ENCODE peak calls at places on chromosomes 1 and 21, in five cellular contexts. D is fibroblast of the aortic adventitia, P is breast epithelium, I is GM23338, K is BJ. U is an unnamed sample.

GRCh38 chr1:41806472-41807155 is 112.1 kb downstream of the HIVEP3 start:
- DNase-seq in D (no peak), P (no peak), I (no peak), K (no peak), U (no peak)

GRCh38 chr1:160083968-160084770 is 2.8 kb downstream of the KCNJ9 start:
- DNase-seq in D (peak; percentile 16), P (no peak), I (peak; percentile 95), K (no peak), U (peak; percentile 80)

GRCh38 chr1:119878171-119878570 is 18.1 kb downstream of the ADAM30 start:
- DNase-seq in D (no peak), P (no peak), I (no peak), K (no peak), U (no peak)

GRCh38 chr1:206792939-206793607 is 20.8 kb upstream of the IL10 start:
- DNase-seq in D (no peak), P (no peak), I (no peak), K (no peak), U (no peak)

GRCh38 chr21:41678016-41678935 is 88.6 kb downstream of the RIPK4 start:
- DNase-seq in D (no peak), P (peak; percentile 94), I (peak; percentile 44), K (no peak), U (peak; percentile 88)

GRCh38 chr1:151372411-151372934 is at the start of gene SELENBP1:
- DNase-seq in D (peak; percentile 84), P (peak; percentile 68), I (peak; percentile 89), K (no peak), U (peak; percentile 92)

GRCh38 chr1:94614980-94615379 is 73.4 kb upstream of the F3 start:
- DNase-seq in D (no peak), P (no peak), I (no peak), K (no peak), U (no peak)

GRCh38 chr1:54798769-54799641 is 2.1 kb downstream of the TTC22 start:
- DNase-seq in D (peak; percentile 43), P (no peak), I (no peak), K (no peak), U (no peak)

GRCh38 chr1:224211262-224211962 is 28.4 kb downstream of the DEGS1 start:
- DNase-seq in D (peak; percentile 86), P (no peak), I (no peak), K (no peak), U (peak; percentile 50)

GRCh38 chr1:8053878-8054567 is 27.9 kb upstream of the ERRFI1 start:
- DNase-seq in D (peak; percentile 11), P (no peak), I (no peak), K (no peak), U (no peak)

GRCh38 chr1:61056674-61057439 is 25.5 kb upstream of the NFIA start:
- DNase-seq in D (peak; percentile 67), P (no peak), I (peak; percentile 8), K (no peak), U (peak; percentile 74)

GRCh38 chr1:18542351-18542750 is 61.6 kb downstream of the KLHDC7A start:
- DNase-seq in D (no peak), P (no peak), I (peak; percentile 33), K (no peak), U (no peak)

GRCh38 chr1:52098139-52098871 is 42.2 kb downstream of the BTF3L4 start:
- DNase-seq in D (no peak), P (no peak), I (peak; percentile 18), K (no peak), U (no peak)

GRCh38 chr1:190373705-190374336 is 103.8 kb downstream of the BRINP3 start:
- DNase-seq in D (peak; percentile 40), P (no peak), I (peak; percentile 65), K (no peak), U (no peak)

GRCh38 chr1:184387069-184387870 is 441 bp downstream of the C1orf21 start:
- DNase-seq in D (no peak), P (peak; percentile 28), I (peak; percentile 47), K (no peak), U (peak; percentile 52)

GRCh38 chr1:36366091-36366661 is 19.5 kb downstream of the STK40 start:
- DNase-seq in D (no peak), P (no peak), I (peak; percentile 76), K (no peak), U (no peak)

GRCh38 chr1:75053207-75053606 is 81.0 kb upstream of the LHX8 start:
- DNase-seq in D (no peak), P (no peak), I (peak; percentile 75), K (no peak), U (no peak)

GRCh38 chr1:205048382-205048781 is 5.4 kb downstream of the CNTN2 start:
- DNase-seq in D (no peak), P (no peak), I (no peak), K (no peak), U (no peak)

GRCh38 chr1:100928128-100928527 is 32.2 kb downstream of the SLC30A7 start:
- DNase-seq in D (no peak), P (no peak), I (peak; percentile 64), K (no peak), U (no peak)

GRCh38 chr1:221712198-221712684 is 29.6 kb downstream of the DUSP10 start:
- DNase-seq in D (peak; percentile 83), P (no peak), I (no peak), K (peak; percentile 50), U (no peak)

GRCh38 chr1:229296541-229296941 is 25.6 kb downstream of the RAB4A start:
- DNase-seq in D (peak; percentile 33), P (no peak), I (no peak), K (peak; percentile 43), U (no peak)

GRCh38 chr1:112849967-112850641 is 105.9 kb downstream of the SLC16A1 start:
- DNase-seq in D (no peak), P (no peak), I (peak; percentile 65), K (no peak), U (no peak)

GRCh38 chr1:115364776-115365155 is 26.7 kb upstream of the NGF start:
- DNase-seq in D (no peak), P (no peak), I (no peak), K (no peak), U (no peak)

GRCh38 chr1:115363171-115363570 is 25.1 kb upstream of the NGF start:
- DNase-seq in D (no peak), P (no peak), I (no peak), K (no peak), U (no peak)

GRCh38 chr1:115364044-115364775 is 26.2 kb upstream of the NGF start:
- DNase-seq in D (peak; percentile 72), P (no peak), I (no peak), K (peak; percentile 84), U (no peak)

DNA sequence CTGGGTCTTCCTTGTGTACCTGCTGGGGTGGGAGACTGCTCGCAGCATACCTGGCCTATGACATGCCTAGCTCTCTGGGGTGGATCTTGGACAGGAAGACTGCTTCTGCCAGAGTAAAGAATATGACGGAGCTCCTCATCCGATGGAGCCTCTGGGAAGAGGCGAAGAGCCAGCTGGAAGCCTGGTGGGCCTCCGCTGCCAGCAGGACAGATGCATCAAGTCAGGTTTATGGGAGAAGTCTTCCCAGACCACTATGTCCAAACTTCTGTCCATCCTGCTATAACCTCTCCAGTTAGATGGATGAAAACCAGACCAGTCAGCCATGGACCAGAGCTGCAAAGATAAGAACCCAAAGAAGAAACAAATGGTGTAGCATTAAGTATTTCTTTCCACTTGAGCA is 27.7 kb upstream of the NGF start:
- DNase-seq in D (peak; percentile 67), P (no peak), I (no peak), K (no peak), U (no peak)
- TF ChIP-seq CTCF in D (no peak), P (no peak), I (no peak), K (no peak), U (no peak)

GRCh38 chr1:228231192-228231591 is 23.3 kb downstream of the OBSCN start:
- DNase-seq in D (no peak), P (no peak), I (no peak), K (no peak), U (no peak)
- TF ChIP-seq CTCF in D (no peak), P (no peak), I (no peak), K (no peak), U (no peak)

DNA sequence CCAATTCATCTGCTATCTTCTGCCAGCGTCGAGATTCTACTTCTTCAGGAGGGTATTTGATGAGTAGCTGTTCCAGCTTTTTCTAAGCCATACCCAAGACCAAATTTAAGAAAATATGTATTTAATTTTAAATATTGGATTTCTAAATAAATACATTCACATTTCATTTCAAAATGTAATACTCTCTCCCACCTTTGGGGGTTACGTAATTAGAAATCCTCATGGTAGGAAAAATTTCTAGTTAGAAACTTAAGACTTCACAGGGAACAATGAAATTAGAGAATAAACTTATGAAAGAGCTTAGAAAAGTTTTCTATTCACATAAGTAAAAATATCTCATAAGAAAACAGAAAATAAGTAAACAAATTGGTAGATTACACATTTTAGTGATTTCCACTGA is 102.9 kb downstream of the ZZZ3 start:
- DNase-seq in D (no peak), P (no peak), I (peak; percentile 16), K (no peak), U (no peak)
- TF ChIP-seq CTCF in D (peak; percentile 16), P (no peak), I (no peak), K (no peak), U (no peak)

GRCh38 chr1:169601096-169601881 is 15.0 kb upstream of the F5 start:
- DNase-seq in D (peak; percentile 61), P (no peak), I (peak; percentile 58), K (no peak), U (no peak)
- TF ChIP-seq CTCF in D (peak; percentile 50), P (peak; percentile 37), I (peak; percentile 63), K (peak; percentile 23), U (no peak)

GRCh38 chr21:45443595-45444181 is 38.7 kb downstream of the COL18A1 start:
- DNase-seq in D (no peak), P (no peak), I (no peak), K (no peak), U (no peak)
- TF ChIP-seq CTCF in D (peak; percentile 10), P (no peak), I (peak; percentile 14), K (peak; percentile 18), U (no peak)

GRCh38 chr1:199675937-199676336 is 351.6 kb upstream of the NR5A2 start:
- DNase-seq in D (no peak), P (no peak), I (no peak), K (no peak), U (no peak)
- TF ChIP-seq CTCF in D (no peak), P (no peak), I (no peak), K (no peak), U (no peak)

U was measured in pancreas.